ENCODE peak calls at places on chromosome 10, in five cellular contexts. U is adrenal gland, Z is HepG2, L is body of pancreas, G is gastrocnemius medialis. R is an unnamed sample.

GRCh38 chr10:99756158-99756557 is 24.1 kb downstream of the CUTC start:
- DNase-seq in U (no peak), L (no peak), Z (no peak), G (no peak), R (no peak)

GRCh38 chr10:16713290-16713689 is 103.9 kb downstream of the RSU1 start:
- DNase-seq in G (no peak), L (no peak), U (no peak), Z (no peak), R (no peak)

GRCh38 chr10:34758447-34758996 is 56.6 kb downstream of the PARD3 start:
- DNase-seq in G (no peak), L (no peak), U (no peak), Z (peak; percentile 22), R (no peak)

GRCh38 chr10:86111902-86112301 is 254.7 kb downstream of the GRID1 start:
- DNase-seq in G (no peak), U (no peak), Z (no peak), L (no peak), R (no peak)

GRCh38 chr10:77578583-77579227 is 58.9 kb downstream of the KCNMA1 start:
- DNase-seq in Z (no peak), L (no peak), G (peak; percentile 56), U (no peak), R (no peak)

GRCh38 chr10:17029581-17030271 is 99.9 kb downstream of the CUBN start:
- DNase-seq in U (peak; percentile 83), G (peak; percentile 39), Z (peak; percentile 45), L (peak; percentile 61), R (peak; percentile 65)

GRCh38 chr10:121984463-121984862 is 4.5 kb upstream of the TACC2 start:
- DNase-seq in U (no peak), L (no peak), Z (no peak), G (no peak), R (no peak)

GRCh38 chr10:31582365-31583052 is 263.5 kb downstream of the ZEB1 start:
- DNase-seq in L (no peak), U (no peak), Z (no peak), G (no peak), R (no peak)

GRCh38 chr10:1486841-1487240 is 250.5 kb downstream of the ADARB2 start:
- DNase-seq in G (no peak), U (no peak), Z (no peak), L (no peak), R (no peak)

GRCh38 chr10:58241346-58241745 is 26.3 kb downstream of the IPMK start:
- DNase-seq in U (no peak), L (no peak), Z (no peak), G (no peak), R (no peak)

GRCh38 chr10:89163265-89163995 is 43.7 kb downstream of the CH25H start:
- DNase-seq in U (peak; percentile 22), Z (no peak), L (peak; percentile 56), G (peak; percentile 38), R (peak; percentile 23)

GRCh38 chr10:77575271-77576006 is 62.2 kb downstream of the KCNMA1 start:
- DNase-seq in G (no peak), L (peak; percentile 39), U (no peak), Z (no peak), R (no peak)

GRCh38 chr10:16891375-16892313 is 74.4 kb upstream of the RSU1 start:
- DNase-seq in G (peak; percentile 43), U (peak; percentile 68), Z (peak; percentile 30), L (peak; percentile 51), R (peak; percentile 79)

GRCh38 chr10:121734517-121735137 is 136.4 kb upstream of the FGFR2 start:
- DNase-seq in L (peak; percentile 12), U (no peak), Z (peak; percentile 28), G (no peak), R (no peak)

GRCh38 chr10:104517946-104518345 is 123.1 kb upstream of the SORCS3 start:
- DNase-seq in Z (no peak), G (no peak), L (no peak), U (no peak), R (no peak)

GRCh38 chr10:106181491-106181890 is 983.0 kb downstream of the SORCS1 start:
- DNase-seq in L (peak; percentile 2), Z (no peak), U (no peak), G (no peak), R (no peak)

GRCh38 chr10:24505759-24506158 is 217.9 kb downstream of the ARHGAP21 start:
- DNase-seq in U (peak; percentile 54), Z (no peak), G (no peak), L (peak; percentile 66), R (peak; percentile 76)

GRCh38 chr10:71770789-71771188 is 2.5 kb downstream of the VSIR start:
- DNase-seq in L (peak; percentile 66), Z (no peak), G (no peak), U (peak; percentile 51), R (peak; percentile 33)

GRCh38 chr10:33215154-33215553 is 119.3 kb downstream of the NRP1 start:
- DNase-seq in G (no peak), Z (no peak), L (no peak), U (no peak), R (no peak)

GRCh38 chr10:5534051-5534821 is 9.5 kb downstream of the CALML3 start:
- DNase-seq in G (no peak), L (no peak), Z (peak; percentile 84), U (no peak), R (no peak)

GRCh38 chr10:26733750-26734568 is 36.5 kb downstream of the PDSS1 start:
- DNase-seq in G (no peak), U (no peak), Z (peak; percentile 97), L (peak; percentile 18), R (no peak)

DNA sequence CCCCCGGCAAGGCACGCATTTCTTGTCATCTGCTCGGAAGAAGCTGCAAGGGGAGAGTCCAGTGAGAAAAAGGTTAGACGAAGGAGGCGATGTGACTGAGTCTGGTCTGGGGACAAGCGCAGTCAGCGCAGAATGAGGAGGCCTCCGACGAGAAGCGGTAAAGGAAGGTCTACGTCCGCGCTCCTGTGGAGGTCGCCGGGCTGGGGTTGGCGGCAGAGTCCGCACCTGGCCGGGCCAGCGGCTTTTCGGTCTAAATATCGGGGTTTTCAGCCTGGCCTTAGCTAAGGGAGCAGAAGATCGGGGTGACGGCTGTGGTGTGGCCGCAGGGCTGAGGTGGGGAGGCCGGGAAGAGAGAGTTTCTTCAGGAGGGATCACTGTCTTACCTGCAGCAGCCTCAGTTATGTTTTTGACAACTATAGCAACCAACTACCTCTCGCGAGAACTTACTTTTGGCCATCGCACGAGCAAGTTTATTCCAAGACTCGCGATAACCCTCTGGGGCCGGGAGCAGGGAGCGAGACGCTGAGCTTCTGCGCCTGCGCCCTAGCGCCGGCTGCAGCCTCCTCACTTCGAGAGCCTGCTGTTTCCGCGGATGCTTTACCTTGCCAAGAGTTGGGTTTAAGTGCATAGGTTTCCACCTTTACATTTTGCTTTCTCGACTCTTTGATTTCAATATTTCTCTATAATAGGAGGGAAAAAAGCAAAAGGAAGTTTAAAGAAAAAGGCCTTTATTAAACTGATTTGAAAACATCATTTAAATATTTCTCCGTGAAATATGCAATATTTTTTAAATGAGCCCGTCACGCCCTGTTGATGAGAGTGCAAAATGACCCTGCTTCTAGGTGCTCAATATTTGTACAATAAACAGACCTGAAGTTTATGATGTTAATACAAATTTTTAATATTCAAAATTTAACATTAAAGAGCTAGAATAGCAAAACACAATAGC is at the start of gene CFAP70:
- DNase-seq in L (peak; percentile 97), U (peak; percentile 93), Z (peak; percentile 95), G (peak; percentile 90), R (peak; percentile 95)
- TF ChIP-seq POLR2A in L (peak; percentile 43), U (no peak), Z (peak; percentile 66), G (no peak), R (no peak)

GRCh38 chr10:29804025-29804852 is 169.5 kb upstream of the SVIL start:
- DNase-seq in Z (peak; percentile 48), U (peak; percentile 66), L (peak; percentile 63), G (peak; percentile 83), R (no peak)
- H3K4me1 ChIP-seq in Z (peaks cover 13% of the 10 kb centered on the region), U (peaks cover 40% of the 10 kb centered on the region), L (peaks cover 13% of the 10 kb centered on the region), G (peaks cover 62% of the 10 kb centered on the region), R (peaks cover 3% of the 10 kb centered on the region)

DNA sequence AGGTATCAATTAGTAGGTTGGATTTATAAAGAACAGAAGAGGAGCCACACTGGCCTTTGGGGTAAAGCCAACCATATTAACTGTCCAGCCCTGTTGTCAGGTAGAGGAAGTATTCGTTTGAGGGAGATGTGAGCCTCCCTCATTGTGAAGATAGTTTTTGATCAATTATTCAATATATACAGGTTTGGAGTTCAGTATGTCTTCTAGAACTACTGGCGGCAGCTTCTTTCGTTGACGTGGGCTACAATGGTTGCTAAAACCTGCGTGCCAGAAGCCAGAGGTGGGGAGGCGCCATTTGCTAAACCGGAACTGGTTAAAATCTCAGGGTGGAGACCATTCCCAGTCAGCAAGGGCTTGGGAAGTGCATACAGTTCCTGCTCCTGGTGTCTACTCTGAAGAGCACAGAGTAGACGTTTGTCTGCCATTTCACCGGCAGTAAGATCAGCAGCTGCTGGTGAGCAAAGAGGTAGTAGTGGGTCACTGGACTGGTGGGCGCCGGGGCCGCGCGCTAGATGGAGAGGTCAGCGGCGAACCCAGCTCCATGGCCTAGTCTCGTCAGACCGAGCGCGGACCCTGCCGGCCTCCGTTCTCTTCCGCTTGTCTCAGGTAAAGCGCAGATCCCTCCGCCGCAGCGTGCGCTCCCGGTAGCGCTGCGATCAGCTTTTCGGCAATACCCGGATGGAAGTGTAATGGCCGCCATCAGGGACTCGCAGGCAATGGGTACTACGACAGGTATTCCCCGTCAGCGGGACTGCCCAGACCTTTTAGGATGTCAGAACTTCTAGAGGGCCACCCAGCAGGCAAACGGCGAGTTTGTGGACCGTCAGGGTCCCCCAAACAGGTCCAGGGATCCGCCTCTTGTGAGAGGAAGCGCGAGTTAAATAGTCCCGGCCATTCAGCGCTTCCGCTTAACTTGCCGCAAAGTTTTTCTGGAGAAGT is at the start of gene ZNF518A:
- DNase-seq in G (peak; percentile 87), Z (peak; percentile 90), U (peak; percentile 91), L (peak; percentile 97), R (peak; percentile 97)
- TF ChIP-seq POLR2A in G (no peak), Z (peak; percentile 96), U (peak; percentile 23), L (peak; percentile 71), R (no peak)

DNA sequence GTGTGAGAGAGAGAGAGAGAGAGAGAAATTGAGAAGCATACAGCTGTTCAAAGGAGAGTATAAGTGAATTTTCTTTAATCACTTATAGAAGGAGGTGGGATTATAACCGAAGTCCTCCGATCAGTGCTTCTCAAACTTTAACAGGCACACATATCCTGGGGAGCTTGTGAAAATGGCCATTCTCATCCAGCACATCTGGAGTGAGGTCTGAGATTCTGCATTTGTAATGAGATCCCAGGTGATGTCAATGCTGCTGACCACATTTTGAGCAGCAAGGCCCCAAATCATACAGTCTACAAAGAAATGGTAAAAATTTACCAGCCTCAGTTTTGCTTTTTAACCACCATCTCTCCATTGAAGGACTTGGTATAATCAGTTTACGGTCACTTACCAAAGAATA is 219.0 kb downstream of the PTEN start:
- DNase-seq in G (no peak), U (no peak), Z (no peak), L (no peak), R (no peak)
- H3K4me1 ChIP-seq in G (no peaks in the 10 kb centered on the region), U (no peaks in the 10 kb centered on the region), Z (peaks cover 42% of the 10 kb centered on the region), L (peaks cover 46% of the 10 kb centered on the region), R (no peaks in the 10 kb centered on the region)

GRCh38 chr10:91409069-91409868 is 875 bp upstream of the HECTD2 start:
- DNase-seq in U (peak; percentile 92), L (peak; percentile 90), Z (peak; percentile 53), G (peak; percentile 91), R (peak; percentile 89)
- TF ChIP-seq POLR2A in U (peak; percentile 74), L (peak; percentile 96), Z (no peak), G (peak; percentile 29), R (no peak)

DNA sequence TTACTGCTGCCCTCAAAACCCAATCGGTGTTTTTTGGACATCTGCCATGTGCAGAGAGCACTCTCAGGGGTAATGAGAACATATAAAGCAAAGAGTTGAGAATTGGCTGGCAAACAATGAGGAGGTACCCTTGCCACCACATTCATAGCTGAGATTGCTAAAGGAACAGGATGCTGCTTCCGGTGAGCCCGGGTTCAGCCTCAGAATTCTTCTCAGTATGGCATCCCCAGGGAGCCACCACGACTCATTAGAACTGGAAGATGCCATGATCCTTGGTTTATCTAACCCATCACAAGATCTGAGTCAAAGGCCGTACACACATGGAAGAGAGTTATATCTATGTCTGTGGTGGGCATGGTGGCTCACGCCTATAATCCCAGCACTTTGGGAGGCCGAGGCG is 174.4 kb downstream of the ARID5B start:
- DNase-seq in Z (no peak), G (no peak), L (no peak), U (no peak), R (no peak)
- H3K4me1 ChIP-seq in Z (peaks cover 17% of the 10 kb centered on the region), G (peaks cover 98% of the 10 kb centered on the region), L (peaks cover 22% of the 10 kb centered on the region), U (peaks cover 46% of the 10 kb centered on the region), R (peaks cover 40% of the 10 kb centered on the region)

R was measured in testis.